ENCODE peak calls at places on chromosomes 11 and 22, in four cellular contexts. E is AG08395; O is activated effector memory CD4-positive, alpha-beta T cell treated with anti-CD3 and anti-CD28 coated beads, Interleukin-2, amount 50 U/mL, for 16 hours; J is transverse colon. W is an unnamed sample.

GRCh38 chr22:28799834-28800307 is 498 bp downstream of the XBP1 start:
- DNase-seq in J (peak; percentile 73), O (peak; percentile 77), E (peak; percentile 77), W (peak; percentile 71)

GRCh38 chr11:73647459-73648100 is 1.2 kb downstream of the PLEKHB1 start:
- DNase-seq in E (peak; percentile 96), J (peak; percentile 94), O (peak; percentile 96), W (peak; percentile 40)

GRCh38 chr11:119315139-119316016 is 1.6 kb downstream of the MCAM start:
- DNase-seq in E (peak; percentile 31), O (peak; percentile 83), J (peak; percentile 62), W (peak; percentile 19)

GRCh38 chr22:41350087-41350486 is 31.7 kb upstream of the TEF start:
- DNase-seq in O (no peak), J (peak; percentile 30), E (no peak), W (no peak)

GRCh38 chr11:69249641-69250502 is 44.1 kb upstream of the MYEOV start:
- DNase-seq in O (no peak), E (peak; percentile 22), J (no peak), W (no peak)

GRCh38 chr11:33089776-33090175 is 50.4 kb downstream of the TCP11L1 start:
- DNase-seq in J (no peak), E (no peak), O (no peak), W (no peak)

GRCh38 chr22:46250035-46250782 is at the start of gene CDPF1:
- DNase-seq in E (peak; percentile 97), J (peak; percentile 95), O (peak; percentile 97), W (peak; percentile 91)

GRCh38 chr22:39502789-39503464 is 837 bp downstream of the MIEF1 start:
- DNase-seq in O (no peak), E (no peak), J (no peak), W (no peak)

GRCh38 chr11:85705805-85706204 is 19.8 kb upstream of the CCDC89 start:
- DNase-seq in J (no peak), O (no peak), E (peak; percentile 40), W (no peak)

GRCh38 chr22:46513908-46514550 is 23.4 kb downstream of the CELSR1 start:
- DNase-seq in J (no peak), O (no peak), E (no peak), W (no peak)